ENCODE peak calls at places on chromosomes 6 and 20, in five cellular contexts. W is AG09309, H is WERI-Rb-1, D is lower leg skin, Q is mucosa of descending colon. P is an unnamed sample.

GRCh38 chr20:2750343-2751251 is 49.8 kb downstream of the CPXM1 start:
- DNase-seq in H (no peak), D (peak; percentile 58), W (no peak), Q (peak; percentile 66), P (peak; percentile 81)

GRCh38 chr20:5104479-5104878 is 15.3 kb downstream of the PCNA start:
- DNase-seq in Q (no peak), H (no peak), D (no peak), W (no peak), P (no peak)

GRCh38 chr6:20572940-20573339 is 38.7 kb downstream of the CDKAL1 start:
- DNase-seq in D (peak; percentile 36), W (peak; percentile 28), Q (no peak), H (no peak), P (no peak)

GRCh38 chr6:25992413-25993037 is 29.9 kb downstream of the TRIM38 start:
- DNase-seq in H (peak; percentile 99), Q (peak; percentile 96), D (peak; percentile 90), W (peak; percentile 61), P (peak; percentile 99)

GRCh38 chr20:59146801-59147118 is 16.9 kb upstream of the ZNF831 start:
- DNase-seq in Q (no peak), H (no peak), D (no peak), W (no peak), P (no peak)

GRCh38 chr6:24006246-24006645 is 119.8 kb upstream of the NRSN1 start:
- DNase-seq in H (no peak), W (no peak), Q (no peak), D (no peak), P (no peak)

GRCh38 chr6:85432554-85432953 is 17.3 kb upstream of the NT5E start:
- DNase-seq in H (no peak), Q (no peak), W (no peak), D (no peak), P (no peak)

GRCh38 chr20:37393196-37393862 is 47.4 kb downstream of the SRC start:
- DNase-seq in Q (no peak), H (peak; percentile 43), D (no peak), W (no peak), P (no peak)

GRCh38 chr6:162190936-162191335 is 536.6 kb downstream of the PRKN start:
- DNase-seq in D (no peak), W (no peak), Q (no peak), H (no peak), P (no peak)

GRCh38 chr6:154156135-154156948 is 117.3 kb downstream of the OPRM1 start:
- DNase-seq in H (peak; percentile 67), D (no peak), Q (peak; percentile 67), W (no peak), P (no peak)

GRCh38 chr20:22723659-22724058 is 139.3 kb upstream of the FOXA2 start:
- DNase-seq in D (no peak), Q (no peak), W (peak; percentile 24), H (no peak), P (no peak)

GRCh38 chr20:8145246-8145639 is 13.2 kb downstream of the PLCB1 start:
- DNase-seq in D (no peak), W (no peak), H (no peak), Q (no peak), P (no peak)

GRCh38 chr6:107323133-107323785 is 136.1 kb downstream of the PDSS2 start:
- DNase-seq in D (no peak), H (no peak), Q (no peak), W (peak; percentile 8), P (no peak)

GRCh38 chr6:31896856-31897611 is 464 bp downstream of the EHMT2 start:
- DNase-seq in W (no peak), H (no peak), D (no peak), Q (no peak), P (no peak)

GRCh38 chr6:67009818-67010217 is 1302.8 kb upstream of the EYS start:
- DNase-seq in D (no peak), W (no peak), Q (no peak), H (peak; percentile 23), P (peak; percentile 23)

GRCh38 chr6:15715060-15715459 is 52.2 kb upstream of the DTNBP1 start:
- DNase-seq in H (no peak), D (no peak), W (no peak), Q (no peak), P (no peak)

GRCh38 chr6:28225056-28225834 is at the start of gene ZSCAN9:
- DNase-seq in W (peak; percentile 33), H (peak; percentile 97), Q (peak; percentile 87), D (peak; percentile 79), P (peak; percentile 88)

GRCh38 chr6:13220266-13220665 is 108.1 kb downstream of the TBC1D7 start:
- DNase-seq in W (no peak), D (no peak), H (no peak), Q (no peak), P (no peak)

GRCh38 chr20:57651977-57652864 is 32.0 kb upstream of the ZBP1 start:
- DNase-seq in Q (peak; percentile 45), D (no peak), W (no peak), H (peak; percentile 3), P (peak; percentile 84)

GRCh38 chr6:95576621-95577316 is 566 bp upstream of the MANEA start:
- DNase-seq in D (no peak), H (no peak), W (no peak), Q (no peak), P (no peak)

GRCh38 chr6:99606670-99607415 is at the start of gene PRDM13:
- DNase-seq in H (no peak), W (no peak), D (no peak), Q (peak; percentile 36), P (no peak)

GRCh38 chr6:152605342-152605741 is 31.8 kb downstream of the SYNE1 start:
- DNase-seq in Q (no peak), D (no peak), W (no peak), H (no peak), P (no peak)

GRCh38 chr20:46342045-46342378 is 33.7 kb upstream of the CDH22 start:
- DNase-seq in D (no peak), W (no peak), H (no peak), Q (no peak), P (no peak)

GRCh38 chr6:912871-913663 is 220.1 kb upstream of the EXOC2 start:
- DNase-seq in W (peak; percentile 10), H (peak; percentile 85), Q (no peak), D (peak; percentile 25), P (no peak)

GRCh38 chr20:58839474-58839874 is 11.2 kb downstream of the GNAS-AS1 start:
- DNase-seq in Q (no peak), D (no peak), W (no peak), H (peak; percentile 62), P (no peak)

GRCh38 chr6:148818939-148819575 is 72.2 kb downstream of the UST start:
- DNase-seq in Q (no peak), D (no peak), W (peak; percentile 76), H (no peak), P (no peak)

GRCh38 chr6:142009647-142010046 is 123.1 kb upstream of the GJE1 start:
- DNase-seq in Q (no peak), W (peak; percentile 61), H (no peak), D (no peak), P (no peak)

GRCh38 chr6:109867970-109868358 is 110.1 kb upstream of the GPR6 start:
- DNase-seq in W (peak; percentile 2), H (no peak), D (no peak), Q (no peak), P (no peak)

GRCh38 chr20:46346770-46347169 is 38.5 kb upstream of the CDH22 start:
- DNase-seq in H (no peak), W (no peak), Q (no peak), D (no peak), P (no peak)

DNA sequence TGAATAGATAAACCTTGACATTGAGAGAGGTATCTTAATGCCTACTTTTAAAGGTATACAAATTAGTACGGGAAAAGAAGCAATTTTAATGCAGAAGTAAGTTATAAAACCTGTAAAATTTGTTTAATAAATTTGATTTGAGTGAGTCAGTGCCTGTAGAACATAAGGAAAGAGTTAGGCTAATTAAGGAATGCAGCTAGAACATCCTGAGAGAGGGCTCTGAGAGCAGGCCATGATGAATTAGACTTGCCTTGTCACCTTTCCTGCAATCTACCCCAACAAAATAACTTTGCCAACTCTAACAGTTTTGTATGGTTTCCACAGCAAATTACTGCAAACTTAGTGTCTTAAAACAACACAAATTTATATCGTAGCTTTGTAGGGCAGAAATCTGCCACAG is 700.8 kb downstream of the RFPL4B start:
- DNase-seq in D (no peak), W (no peak), H (no peak), Q (no peak), P (no peak)
- TF ChIP-seq CTCF in D (no peak), W (no peak), H (no peak), Q (no peak), P (no peak)

GRCh38 chr6:75932067-75932466 is 140.4 kb downstream of the IMPG1 start:
- DNase-seq in H (peak; percentile 69), Q (no peak), W (no peak), D (no peak), P (no peak)
- TF ChIP-seq CTCF in H (peak; percentile 71), Q (no peak), W (peak; percentile 30), D (no peak), P (peak; percentile 61)

GRCh38 chr20:62133864-62134263 is 9.3 kb downstream of the PSMA7 start:
- DNase-seq in Q (no peak), D (no peak), W (no peak), H (no peak), P (no peak)
- TF ChIP-seq CTCF in Q (no peak), D (no peak), W (peak; percentile 16), H (peak; percentile 39), P (peak; percentile 9)

DNA sequence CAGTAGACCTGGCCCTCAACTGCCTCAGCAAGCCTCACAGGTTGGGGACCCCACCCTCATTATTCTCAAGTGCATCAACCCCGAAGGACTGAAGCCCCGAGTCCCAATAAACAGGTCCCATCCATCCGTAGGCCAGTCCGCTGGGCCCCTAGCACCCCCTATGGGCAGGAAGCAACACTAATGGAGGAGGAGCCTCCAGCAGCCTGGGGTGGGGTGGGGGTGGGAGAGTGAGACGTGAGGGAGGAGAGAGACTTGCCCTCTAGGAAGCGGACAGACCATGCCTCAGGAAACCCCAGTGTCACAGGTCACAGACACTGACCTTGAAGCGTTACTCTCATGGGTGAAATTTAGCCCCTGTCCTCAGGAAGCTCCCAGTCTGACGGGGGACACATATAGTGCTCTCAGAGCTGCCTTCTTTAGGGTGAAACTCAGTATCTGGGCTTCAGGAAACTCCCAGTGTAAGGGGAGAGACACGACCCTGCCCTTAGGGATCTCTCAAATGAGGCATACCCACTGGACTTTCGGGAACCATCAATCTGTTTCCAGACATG is 125.9 kb downstream of the MRPL14 start:
- DNase-seq in Q (no peak), D (no peak), W (no peak), H (peak; percentile 85), P (no peak)
- TF ChIP-seq CTCF in Q (no peak), D (no peak), W (peak; percentile 44), H (peak; percentile 84), P (peak; percentile 44)

DNA sequence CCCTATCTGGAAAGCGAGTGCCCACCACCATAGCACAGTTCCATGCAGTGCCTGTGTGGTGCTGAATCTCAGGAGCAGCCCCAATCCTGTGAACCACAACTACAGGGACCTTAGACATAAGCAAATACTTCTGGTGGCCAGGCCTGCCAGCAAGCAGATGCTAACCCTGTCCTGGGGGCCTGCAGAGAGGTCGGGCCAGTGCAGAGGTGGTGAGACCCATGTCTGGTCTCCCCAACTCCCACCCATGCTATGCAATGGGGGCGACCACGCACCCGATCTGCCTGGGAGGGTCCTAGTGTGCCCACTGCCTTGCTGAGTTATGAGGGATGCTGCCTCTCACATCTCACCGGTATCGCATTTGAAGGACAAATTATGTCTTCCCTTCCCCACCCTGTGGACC is 151.6 kb upstream of the ZNF337 start:
- DNase-seq in H (no peak), W (no peak), D (no peak), Q (peak; percentile 14), P (no peak)
- TF ChIP-seq CTCF in H (no peak), W (no peak), D (no peak), Q (no peak), P (no peak)

P was measured in osteocyte.